ENCODE peak calls at places on chromosomes 4 and X, in six cellular contexts. K is upper lobe of right lung, J is heart right ventricle, Z is psoas muscle, B is hepatocyte, P is HepG2. D is an unnamed sample.

GRCh38 chrX:97790850-97791249 is 907.1 kb downstream of the RPA4 start:
- DNase-seq in J (no peak), P (no peak), B (no peak), K (no peak), Z (no peak), D (no peak)

GRCh38 chr4:28148221-28148620 is 1287.6 kb downstream of the STIM2 start:
- DNase-seq in K (no peak), J (no peak), P (no peak), B (no peak), Z (no peak), D (no peak)

GRCh38 chrX:19097553-19097952 is 24.7 kb downstream of the ADGRG2 start:
- DNase-seq in K (no peak), Z (no peak), B (no peak), J (no peak), P (no peak), D (no peak)

GRCh38 chr4:26822546-26822945 is 38.1 kb upstream of the STIM2 start:
- DNase-seq in Z (no peak), P (no peak), J (no peak), K (no peak), B (no peak), D (no peak)

GRCh38 chrX:134631404-134632346 is 26.6 kb downstream of the PLAC1 start:
- DNase-seq in B (no peak), Z (peak), P (no peak), J (no peak), K (no peak), D (no peak)

GRCh38 chr4:126405369-126405982 is 1090.7 kb downstream of the FAT4 start:
- DNase-seq in J (no peak), Z (no peak), P (peak), K (no peak), B (no peak), D (no peak)

GRCh38 chrX:57528670-57529255 is 63.0 kb upstream of the ZXDB start:
- DNase-seq in Z (no peak), B (peak), P (peak), K (no peak), J (no peak), D (no peak)

GRCh38 chr4:75823812-75824211 is 78.4 kb downstream of the PPEF2 start:
- DNase-seq in P (no peak), B (no peak), Z (no peak), J (no peak), K (no peak), D (no peak)

GRCh38 chrX:152074163-152074562 is 64.2 kb downstream of the MAGEA10 start:
- DNase-seq in B (no peak), J (no peak), P (no peak), Z (no peak), K (no peak), D (no peak)

GRCh38 chr4:8392591-8393190 is 47.8 kb downstream of the ACOX3 start:
- DNase-seq in Z (no peak), B (no peak), P (no peak), J (no peak), K (no peak), D (no peak)

GRCh38 chr4:48252313-48252712 is 17.3 kb downstream of the TEC start:
- DNase-seq in P (no peak), K (no peak), Z (no peak), B (no peak), J (no peak), D (no peak)

GRCh38 chrX:26822448-26822847 is 606.5 kb downstream of the MAGEB5 start:
- DNase-seq in B (no peak), J (no peak), K (no peak), P (no peak), Z (no peak), D (no peak)

GRCh38 chrX:103540145-103540544 is 20.9 kb upstream of the RAB40A start:
- DNase-seq in B (peak), P (no peak), K (no peak), Z (no peak), J (no peak), D (no peak)

GRCh38 chrX:109774136-109774535 is 41.1 kb upstream of the ACSL4 start:
- DNase-seq in K (no peak), J (no peak), P (no peak), B (no peak), Z (no peak), D (no peak)

GRCh38 chr4:105895324-105895608 is at the start of gene NPNT:
- DNase-seq in J (no peak), Z (no peak), P (no peak), B (peak), K (no peak), D (no peak)

GRCh38 chrX:141701081-141701480 is 2.5 kb upstream of the SPANXD start:
- DNase-seq in P (no peak), J (no peak), K (no peak), B (no peak), Z (no peak), D (no peak)

GRCh38 chr4:37726666-37727065 is 40.5 kb upstream of the RELL1 start:
- DNase-seq in Z (no peak), J (no peak), B (no peak), K (no peak), P (no peak), D (no peak)

GRCh38 chr4:131644619-131645018 is 1504.5 kb upstream of the PCDH10 start:
- DNase-seq in Z (no peak), B (peak), K (no peak), P (peak), J (no peak), D (no peak)

GRCh38 chr4:4590496-4590895 is 48.6 kb upstream of the STX18 start:
- DNase-seq in P (no peak), J (no peak), Z (no peak), B (no peak), K (no peak), D (no peak)

GRCh38 chrX:51860679-51861078 is 32.7 kb upstream of the MAGED1 start:
- DNase-seq in J (peak), B (peak), K (no peak), Z (no peak), P (peak), D (no peak)

GRCh38 chr4:147094228-147094627 is 148.6 kb upstream of the TTC29 start:
- DNase-seq in Z (no peak), J (no peak), P (no peak), B (peak), K (no peak), D (no peak)

GRCh38 chr4:37758226-37758625 is 68.3 kb upstream of the PGM2 start:
- DNase-seq in B (peak), K (no peak), Z (no peak), P (peak), J (peak), D (no peak)

GRCh38 chr4:139607302-139608060 is 51.5 kb upstream of the SETD7 start:
- DNase-seq in K (no peak), J (no peak), Z (no peak), B (no peak), P (no peak), D (no peak)

GRCh38 chr4:139606600-139607301 is 50.7 kb upstream of the SETD7 start:
- DNase-seq in K (no peak), B (no peak), P (no peak), J (no peak), Z (no peak), D (no peak)

GRCh38 chr4:139611391-139611790 is 54.2 kb upstream of the MGST2 start:
- DNase-seq in Z (no peak), P (no peak), K (no peak), B (no peak), J (no peak), D (no peak)

GRCh38 chr4:139605516-139605915 is 49.5 kb upstream of the SETD7 start:
- DNase-seq in B (no peak), J (no peak), P (no peak), K (no peak), Z (no peak), D (no peak)

GRCh38 chr4:139609647-139610046 is 53.6 kb upstream of the SETD7 start:
- DNase-seq in J (no peak), Z (no peak), P (no peak), B (no peak), K (no peak), D (no peak)
- TF ChIP-seq CTCF in J (no peak), Z (no peak), P (no peak), B (no peak), K (no peak), D (no peak)

DNA sequence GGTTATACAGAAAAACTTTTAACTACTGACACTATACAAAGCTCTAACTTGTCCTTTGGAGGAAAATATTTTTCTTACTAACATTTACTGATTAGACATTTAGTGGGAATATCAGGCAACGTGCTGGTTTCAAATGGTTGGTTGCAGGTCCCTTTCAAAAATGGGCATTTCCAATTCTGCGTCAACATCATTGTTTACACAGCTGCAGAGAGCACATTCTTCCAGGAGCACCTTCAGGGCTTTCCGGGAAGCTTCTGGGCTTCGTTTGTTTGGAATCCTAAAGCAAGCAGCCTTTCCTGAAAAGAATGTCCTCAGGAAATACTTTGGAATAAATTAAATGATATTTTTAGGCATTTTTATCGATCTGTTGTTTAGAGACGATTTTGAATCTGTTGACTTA is 289.7 kb downstream of the TRIML1 start:
- DNase-seq in Z (no peak), K (no peak), J (no peak), P (no peak), B (no peak), D (no peak)
- H3K4me3 ChIP-seq in Z (no peak), K (no peak), J (no peak), P (no peak), B (no peak), D (no peak)

GRCh38 chrX:15594371-15594770 is 6.4 kb downstream of the ACE2 start:
- DNase-seq in Z (no peak), J (no peak), K (no peak), P (no peak), B (peak), D (no peak)
- TF ChIP-seq CTCF in Z (peak), J (peak), K (no peak), P (peak), B (peak), D (no peak)

DNA sequence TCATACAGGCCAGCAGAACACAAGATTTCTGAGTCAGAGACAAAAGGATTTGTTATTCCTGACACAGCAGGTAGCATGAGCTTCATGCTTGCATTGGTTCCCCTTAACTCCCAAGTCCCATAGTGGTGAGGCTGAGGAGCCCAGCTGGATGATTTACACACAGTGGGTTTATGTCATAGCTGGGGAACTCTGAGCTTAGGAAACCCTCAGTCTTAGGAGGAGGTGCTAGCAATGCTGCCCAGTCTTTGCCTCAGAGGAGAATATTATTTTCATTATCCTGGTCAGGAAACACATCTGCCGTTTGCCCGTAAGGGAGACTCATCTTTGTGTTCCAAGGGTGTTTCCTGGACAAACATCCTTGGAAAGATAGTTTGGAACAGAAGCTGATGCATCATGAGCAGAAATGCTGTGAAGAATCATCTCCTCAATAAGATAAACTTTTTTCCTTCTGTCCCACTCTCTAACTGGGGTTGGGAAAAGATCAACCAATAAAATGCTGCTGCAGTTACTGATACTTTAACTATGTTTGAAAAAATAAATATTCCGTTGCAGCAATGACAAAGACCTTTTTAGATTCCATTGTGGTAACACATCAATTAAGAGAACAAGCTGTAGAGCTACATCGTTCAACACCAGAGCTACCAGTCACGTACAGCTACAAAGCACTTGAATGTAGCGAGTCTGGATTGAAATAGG is 146.8 kb downstream of the DCLK2 start:
- DNase-seq in B (no peak), Z (no peak), K (no peak), P (no peak), J (no peak), D (no peak)
- H3K4me3 ChIP-seq in B (no peak), Z (no peak), K (no peak), P (no peak), J (no peak), D (no peak)

DNA sequence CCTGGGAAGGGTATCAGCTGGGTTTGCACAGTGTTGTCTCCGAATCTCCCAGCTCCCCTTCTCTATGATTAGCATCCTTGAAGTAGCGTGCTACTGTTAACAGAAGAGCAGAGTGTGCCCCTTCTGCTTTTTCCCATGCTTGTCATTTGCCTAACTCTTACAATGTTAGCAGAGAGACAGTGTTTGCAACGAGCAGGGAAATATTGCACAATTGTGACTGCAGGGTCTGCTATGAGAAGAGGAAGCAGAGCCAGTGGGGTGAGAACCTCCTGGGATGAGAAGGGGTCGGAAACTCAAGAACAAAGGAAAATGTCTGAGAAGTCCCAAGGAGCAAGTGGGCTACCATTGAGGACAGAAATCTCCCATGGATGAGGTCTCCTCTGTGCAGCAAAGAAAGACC is 7.8 kb upstream of the CHRNA9 start:
- DNase-seq in K (no peak), P (no peak), B (no peak), J (no peak), Z (no peak), D (no peak)
- TF ChIP-seq CTCF in K (no peak), P (no peak), B (no peak), J (no peak), Z (no peak), D (no peak)

GRCh38 chr4:151788021-151788420 is 27.2 kb upstream of the GATB start:
- DNase-seq in J (no peak), P (no peak), B (no peak), Z (no peak), K (no peak), D (no peak)

GRCh38 chr4:151783867-151784266 is 23.1 kb upstream of the GATB start:
- DNase-seq in J (no peak), K (no peak), B (no peak), P (no peak), Z (no peak), D (no peak)

GRCh38 chr4:151784676-151785075 is 23.9 kb upstream of the GATB start:
- DNase-seq in J (no peak), Z (no peak), K (no peak), B (no peak), P (no peak), D (no peak)

GRCh38 chr4:151786158-151786495 is 25.3 kb upstream of the GATB start:
- DNase-seq in Z (no peak), K (no peak), B (no peak), P (no peak), J (no peak), D (no peak)

GRCh38 chr4:151785484-151786157 is 24.8 kb upstream of the GATB start:
- DNase-seq in J (no peak), K (no peak), P (no peak), B (no peak), Z (no peak), D (no peak)
- H3K4me3 ChIP-seq in J (no peak), K (no peak), P (no peak), B (no peak), Z (no peak), D (no peak)

DNA sequence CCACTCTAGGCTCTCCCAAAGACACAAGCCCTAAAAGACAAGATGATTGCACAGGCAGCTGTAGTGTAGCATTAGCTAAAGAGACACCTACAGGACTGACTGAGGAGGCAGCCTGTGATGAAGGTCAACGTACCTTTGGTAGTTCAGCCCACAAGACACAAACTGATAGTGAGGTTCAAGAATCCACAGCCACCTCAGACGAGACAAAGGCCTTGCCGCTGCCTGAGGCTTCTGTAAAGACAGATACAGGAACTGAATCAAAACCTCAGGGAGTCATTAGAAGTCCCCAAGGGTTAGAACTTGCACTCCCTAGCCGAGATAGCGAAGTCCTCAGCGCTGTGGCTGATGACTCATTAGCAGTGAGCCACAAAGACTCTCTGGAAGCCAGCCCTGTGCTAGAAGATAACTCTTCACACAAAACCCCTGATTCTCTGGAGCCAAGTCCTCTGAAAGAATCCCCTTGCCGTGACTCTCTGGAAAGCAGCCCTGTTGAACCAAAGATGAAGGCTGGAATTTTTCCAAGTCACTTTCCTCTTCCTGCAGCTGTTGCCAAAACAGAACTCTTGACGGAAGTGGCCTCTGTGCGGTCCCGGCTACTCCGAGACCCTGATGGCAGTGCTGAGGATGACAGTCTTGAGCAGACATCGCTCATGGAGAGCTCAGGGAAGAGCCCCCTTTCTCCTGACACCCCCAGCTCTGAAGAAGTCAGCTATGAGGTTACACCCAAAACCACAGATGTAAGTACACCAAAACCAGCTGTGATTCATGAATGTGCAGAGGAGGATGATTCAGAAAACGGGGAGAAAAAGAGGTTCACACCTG is 306.3 kb downstream of the ANK2 start:
- DNase-seq in J (peak), K (no peak), Z (no peak), P (no peak), B (peak), D (no peak)
- TF ChIP-seq CTCF in J (no peak), K (no peak), Z (no peak), P (peak), B (no peak), D (no peak)

DNA sequence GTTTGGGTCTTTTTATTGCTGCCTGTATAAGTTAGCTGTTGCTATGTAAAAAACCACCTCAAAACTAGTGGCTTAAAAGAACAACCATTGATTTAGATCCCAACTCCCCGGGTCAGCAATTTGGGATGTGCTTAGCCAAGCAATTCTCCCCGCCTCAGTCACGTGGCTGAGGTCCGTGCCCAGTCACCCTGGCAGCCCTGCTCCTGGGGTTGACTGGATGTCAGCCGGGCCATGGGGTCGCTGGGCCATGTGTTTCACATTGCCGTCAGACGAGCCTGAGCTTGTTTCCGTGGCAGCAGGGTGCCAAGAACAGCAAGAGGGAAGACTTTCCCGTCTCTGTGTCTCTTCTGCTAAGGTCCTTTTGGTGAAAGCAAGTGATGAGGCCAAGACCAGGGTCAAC is 345.7 kb upstream of the FAT1 start:
- DNase-seq in Z (no peak), J (no peak), K (no peak), B (no peak), P (no peak), D (no peak)
- H3K4me3 ChIP-seq in Z (no peak), J (no peak), K (no peak), B (no peak), P (no peak), D (no peak)

GRCh38 chr4:5783486-5783885 is 72.5 kb downstream of the EVC start:
- DNase-seq in P (no peak), K (peak), B (no peak), Z (no peak), J (no peak), D (no peak)
- TF ChIP-seq CTCF in P (no peak), K (no peak), B (no peak), Z (no peak), J (no peak), D (no peak)

D was measured in lower lobe of right lung.